ENCODE peak calls at places on chromosomes 13 and 19, in five cellular contexts. K is cardiac muscle cell, U is spleen, R is adrenal gland, L is heart right ventricle. E is an unnamed sample.

GRCh38 chr13:57653229-57653994 is 21.9 kb downstream of the PCDH17 start:
- DNase-seq in K (no peak), L (no peak), R (no peak), U (no peak), E (no peak)

GRCh38 chr13:72104656-72105180 is 237.7 kb upstream of the DACH1 start:
- DNase-seq in R (no peak), K (no peak), U (no peak), L (no peak), E (no peak)

GRCh38 chr13:44266772-44267171 is 106.9 kb upstream of the SERP2 start:
- DNase-seq in K (no peak), U (no peak), L (no peak), R (no peak), E (no peak)

GRCh38 chr19:2271516-2272103 is 10.4 kb downstream of the PEAK3 start:
- DNase-seq in L (no peak), U (peak; percentile 85), R (peak; percentile 81), K (no peak), E (no peak)

GRCh38 chr19:50500060-50500752 is 10.8 kb downstream of the JOSD2 start:
- DNase-seq in U (peak; percentile 70), R (no peak), K (peak; percentile 96), L (peak; percentile 81), E (peak; percentile 83)

GRCh38 chr13:76820759-76821158 is 65.4 kb downstream of the KCTD12 start:
- DNase-seq in U (no peak), R (peak; percentile 19), K (no peak), L (peak; percentile 40), E (peak; percentile 61)

GRCh38 chr13:105660550-105660949 is 874.9 kb downstream of the EFNB2 start:
- DNase-seq in L (no peak), U (no peak), R (no peak), K (no peak), E (no peak)

GRCh38 chr19:46603195-46603637 is 2.1 kb downstream of the CALM3 start:
- DNase-seq in U (peak; percentile 71), K (no peak), L (no peak), R (no peak), E (no peak)

GRCh38 chr13:98957731-98958442 is 20.0 kb downstream of the DOCK9 start:
- DNase-seq in R (no peak), U (peak; percentile 35), L (no peak), K (no peak), E (no peak)

GRCh38 chr13:93180376-93180966 is 46.1 kb upstream of the GPC6 start:
- DNase-seq in U (no peak), R (no peak), K (no peak), L (no peak), E (no peak)

GRCh38 chr19:55554749-55555152 is 9.4 kb upstream of the SBK3 start:
- DNase-seq in L (no peak), R (no peak), K (no peak), U (no peak), E (no peak)

GRCh38 chr19:31304877-31305312 is 44.3 kb downstream of the TSHZ3 start:
- DNase-seq in R (no peak), K (no peak), L (no peak), U (no peak), E (no peak)

GRCh38 chr19:58351996-58352755 is 1.1 kb downstream of the A1BG start:
- DNase-seq in L (no peak), R (no peak), U (no peak), K (no peak), E (no peak)

GRCh38 chr19:46186717-46187101 is 38.7 kb downstream of the IGFL2 start:
- DNase-seq in R (no peak), L (no peak), K (no peak), U (no peak), E (no peak)

GRCh38 chr19:35716735-35716984 is 1.1 kb upstream of the KMT2B start:
- DNase-seq in L (no peak), R (no peak), K (no peak), U (peak; percentile 95), E (no peak)

GRCh38 chr13:111115051-111115840 is at the start of gene ARHGEF7:
- DNase-seq in K (peak; percentile 46), R (peak; percentile 22), U (no peak), L (peak; percentile 37), E (no peak)

GRCh38 chr19:22606954-22607652 is 27.0 kb upstream of the ZNF492 start:
- DNase-seq in U (no peak), L (no peak), R (no peak), K (no peak), E (no peak)

GRCh38 chr13:27035892-27036235 is 135.7 kb downstream of the USP12 start:
- DNase-seq in K (no peak), U (no peak), R (no peak), L (no peak), E (no peak)

GRCh38 chr19:38774181-38774950 is 1.0 kb upstream of the LGALS7 start:
- DNase-seq in L (no peak), U (no peak), R (no peak), K (no peak), E (no peak)

GRCh38 chr13:25172303-25172630 is 179 bp upstream of the AMER2 start:
- DNase-seq in K (no peak), R (no peak), U (no peak), L (no peak), E (no peak)

GRCh38 chr19:40223135-40223822 is 3.2 kb downstream of the CCNP start:
- DNase-seq in L (no peak), U (no peak), R (no peak), K (no peak), E (no peak)

GRCh38 chr19:35904312-35905068 is 2.2 kb downstream of the HCST start:
- DNase-seq in U (no peak), L (no peak), K (no peak), R (no peak), E (no peak)

GRCh38 chr13:113928701-113929627 is 44.9 kb downstream of the C13orf46 start:
- DNase-seq in K (no peak), U (peak; percentile 68), R (peak; percentile 73), L (peak; percentile 82), E (peak; percentile 90)

DNA sequence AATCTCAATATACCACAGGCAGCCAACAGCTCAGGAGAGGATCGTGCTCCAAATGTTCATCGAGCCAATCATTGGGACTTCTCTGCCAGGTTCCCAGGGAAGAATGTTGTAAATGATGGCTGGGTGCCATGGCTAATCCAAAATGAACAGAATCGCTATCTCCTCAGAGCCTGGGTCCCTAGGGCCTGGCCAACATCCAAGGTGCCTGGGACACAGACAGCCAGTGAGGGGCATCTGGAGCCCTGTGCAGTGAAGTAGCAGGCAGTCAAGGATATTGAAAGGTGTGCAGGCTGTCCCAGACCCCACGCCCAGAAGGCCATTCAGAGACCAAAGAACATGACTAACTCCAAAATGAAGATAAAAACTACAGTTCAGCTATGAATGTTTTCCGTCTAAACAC is 37.7 kb downstream of the BRD4 start:
- DNase-seq in U (peak; percentile 32), L (peak; percentile 61), R (peak; percentile 69), K (no peak), E (peak; percentile 66)
- H3K4me1 ChIP-seq in U (peaks cover 100% of the 10 kb centered on the region), L (peaks cover 95% of the 10 kb centered on the region), R (peaks cover 98% of the 10 kb centered on the region), K (peaks cover 90% of the 10 kb centered on the region), E (peaks cover 100% of the 10 kb centered on the region)

GRCh38 chr19:30118221-30118620 is 176.2 kb downstream of the URI1 start:
- DNase-seq in U (no peak), K (no peak), L (no peak), R (no peak), E (no peak)
- H3K9me3 ChIP-seq in U (no peaks in the 10 kb centered on the region), K (no peaks in the 10 kb centered on the region), L (no peaks in the 10 kb centered on the region), R (no peaks in the 10 kb centered on the region), E (no peaks in the 10 kb centered on the region)

GRCh38 chr19:44875666-44876418 is 15.2 kb upstream of the TOMM40 start:
- DNase-seq in R (no peak), K (no peak), L (no peak), U (no peak), E (no peak)

GRCh38 chr19:44871809-44872208 is 19.2 kb upstream of the TOMM40 start:
- DNase-seq in L (no peak), K (no peak), U (no peak), R (no peak), E (no peak)

GRCh38 chr19:44872661-44873060 is 18.4 kb upstream of the TOMM40 start:
- DNase-seq in R (no peak), U (no peak), L (no peak), K (no peak), E (no peak)

GRCh38 chr19:44876930-44877530 is 14.0 kb upstream of the TOMM40 start:
- DNase-seq in K (no peak), L (no peak), R (no peak), U (no peak), E (no peak)

GRCh38 chr19:44874317-44874716 is 16.7 kb upstream of the TOMM40 start:
- DNase-seq in R (no peak), L (no peak), K (no peak), U (no peak), E (no peak)
- TF ChIP-seq CTCF in R (no peak), L (no peak), K (no peak), U (no peak), E (no peak)

GRCh38 chr13:94249512-94249911 is 230.0 kb downstream of the DCT start:
- DNase-seq in K (no peak), L (no peak), U (no peak), R (no peak), E (no peak)
- H3K4me1 ChIP-seq in K (no peaks in the 10 kb centered on the region), L (no peaks in the 10 kb centered on the region), U (no peaks in the 10 kb centered on the region), R (peaks cover 4% of the 10 kb centered on the region), E (no peaks in the 10 kb centered on the region)

GRCh38 chr19:52028780-52029123 is 573 bp upstream of the ZNF614 start:
- DNase-seq in K (no peak), R (no peak), L (no peak), U (no peak), E (no peak)
- H3K9me3 ChIP-seq in K (peaks cover 7% of the 10 kb centered on the region), R (no peaks in the 10 kb centered on the region), L (peaks cover 69% of the 10 kb centered on the region), U (peaks cover 79% of the 10 kb centered on the region), E (peaks cover 55% of the 10 kb centered on the region)

DNA sequence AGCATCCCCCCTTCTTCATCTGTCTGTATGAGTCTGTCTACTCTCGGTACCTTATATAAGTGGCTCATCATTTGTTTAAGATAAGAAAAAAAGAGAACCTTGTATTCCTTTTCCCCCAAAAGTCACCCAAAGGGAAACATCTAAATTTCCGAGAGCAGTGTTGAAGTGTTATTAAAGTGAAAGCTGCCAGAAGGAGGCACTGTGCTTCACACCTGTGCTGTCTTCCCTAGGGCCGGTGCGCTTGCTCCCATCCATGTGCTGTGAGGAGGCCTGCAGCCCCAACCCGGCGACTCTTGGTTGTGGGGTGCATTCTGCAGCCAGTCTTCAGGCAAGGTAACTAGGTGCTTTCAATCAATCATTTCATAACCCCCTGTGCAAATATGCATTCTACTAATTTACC is 97.5 kb downstream of the TNFRSF19 start:
- DNase-seq in K (no peak), L (no peak), U (no peak), R (no peak), E (no peak)
- TF ChIP-seq CTCF in K (no peak), L (no peak), U (no peak), R (no peak), E (no peak)

GRCh38 chr19:33726756-33727155 is 69.9 kb upstream of the KCTD15 start:
- DNase-seq in U (peak; percentile 33), L (no peak), R (no peak), K (no peak), E (no peak)
- H3K4me1 ChIP-seq in U (no peaks in the 10 kb centered on the region), L (no peaks in the 10 kb centered on the region), R (no peaks in the 10 kb centered on the region), K (peaks cover 5% of the 10 kb centered on the region), E (no peaks in the 10 kb centered on the region)